ENCODE peak calls at places on chromosomes 7 and 10, in nine cellular contexts. H is stimulated activated CD8-positive, alpha-beta memory T cell treated with anti-CD3 and anti-CD28 coated beads, Interleukin-4, amount 100 ng/mL, for 48 hours; O is hippocampal formation; V is activated T-helper 2 cell treated with anti-CD3 and anti-CD28 coated beads, Interferon-gamma antibody, Interleukin-2, Interleukin-4, amounts not matched to agents 10 μg/mL and 5 μg/mL and 100 μg/mL, durations not matched to agents 14 hours and 24 hours and 36 hours; K is CD8-positive, alpha-beta T cell; E is neural crest cell; X is heart left ventricle; T is cardiac fibroblast; N is GM04504. Z is an unnamed sample.

GRCh38 chr10:70758757-70759514 is 26.2 kb downstream of the TBATA start:
- DNase-seq in O (peak; percentile 60), K (peak; percentile 84), N (peak; percentile 57), E (peak; percentile 82), V (peak; percentile 45), X (peak; percentile 73), H (peak; percentile 85), T (peak; percentile 84), Z (peak; percentile 87)

GRCh38 chr7:119935418-119936025 is 337.5 kb upstream of the KCND2 start:
- DNase-seq in T (peak; percentile 77), K (no peak), X (no peak), N (no peak), H (no peak), O (no peak), V (no peak), E (no peak), Z (no peak)

GRCh38 chr10:34760606-34761005 is 54.5 kb downstream of the PARD3 start:
- DNase-seq in E (no peak), X (peak; percentile 52), V (no peak), K (no peak), O (no peak), N (no peak), H (no peak), T (peak; percentile 31), Z (no peak)

GRCh38 chr10:43855667-43856210 is 207.1 kb upstream of the ZNF32 start:
- DNase-seq in T (no peak), E (no peak), H (no peak), N (no peak), V (no peak), O (no peak), K (peak; percentile 31), X (peak; percentile 62), Z (no peak)

GRCh38 chr7:104859754-104860426 is 154.1 kb upstream of the KMT2E start:
- DNase-seq in X (no peak), N (no peak), E (no peak), O (no peak), H (no peak), V (no peak), T (peak; percentile 5), K (no peak), Z (no peak)

GRCh38 chr7:113289140-113289740 is 170.9 kb upstream of the SMIM30 start:
- DNase-seq in V (no peak), E (no peak), N (peak; percentile 17), H (no peak), O (no peak), K (no peak), X (peak; percentile 22), T (peak; percentile 71), Z (no peak)

GRCh38 chr7:147412782-147413186 is 1177.8 kb upstream of the C7orf33 start:
- DNase-seq in T (peak; percentile 95), H (no peak), E (no peak), N (peak; percentile 70), X (no peak), V (no peak), O (no peak), K (no peak), Z (no peak)

GRCh38 chr10:30070001-30070759 is 10.8 kb upstream of the JCAD start:
- DNase-seq in N (no peak), O (no peak), K (no peak), X (no peak), V (no peak), H (no peak), T (no peak), E (no peak), Z (no peak)

GRCh38 chr7:21355406-21355874 is 72.4 kb upstream of the SP4 start:
- DNase-seq in K (peak; percentile 57), V (peak; percentile 71), O (no peak), T (no peak), X (no peak), N (no peak), E (no peak), H (peak; percentile 58), Z (no peak)

GRCh38 chr10:29535012-29535777 is 99.6 kb downstream of the SVIL start:
- DNase-seq in E (peak; percentile 77), O (peak; percentile 57), N (peak; percentile 74), K (no peak), H (peak; percentile 41), X (peak; percentile 63), V (no peak), T (peak; percentile 84), Z (no peak)

GRCh38 chr10:89163265-89163995 is 43.7 kb downstream of the CH25H start:
- DNase-seq in T (peak; percentile 43), O (peak; percentile 25), K (peak; percentile 51), E (no peak), V (peak; percentile 59), H (peak; percentile 60), N (peak; percentile 68), X (peak; percentile 32), Z (peak; percentile 78)

GRCh38 chr10:778626-779330 is 89.3 kb upstream of the DIP2C start:
- DNase-seq in O (no peak), H (no peak), N (no peak), E (no peak), K (no peak), V (no peak), X (peak; percentile 14), T (no peak), Z (no peak)

GRCh38 chr10:78255796-78256638 is 222.4 kb downstream of the RPS24 start:
- DNase-seq in O (no peak), N (peak; percentile 99), T (peak; percentile 99), E (no peak), V (no peak), K (no peak), X (no peak), H (no peak), Z (no peak)

GRCh38 chr10:6780008-6780677 is 200.1 kb upstream of the PRKCQ start:
- DNase-seq in V (no peak), H (no peak), E (no peak), T (no peak), X (no peak), K (no peak), O (no peak), N (no peak), Z (no peak)

Z was measured in activated CD8-positive, alpha-beta memory T cell treated with anti-CD3 and anti-CD28 coated beads for 24 hours.